ENCODE peak calls at places on chromosomes 13 and 19, in six cellular contexts. K, D, W, S, T and I are unnamed samples.

GRCh38 chr19:53466726-53467125 is 807 bp upstream of the ZNF813 start:
- DNase-seq in K (no peak), D (no peak), W (no peak), S (no peak), T (no peak), I (no peak)

GRCh38 chr13:50125556-50126377 is 110.5 kb downstream of the KCNRG start:
- DNase-seq in K (peak), D (peak), W (peak), S (peak), T (no peak), I (peak)

GRCh38 chr19:30664358-30665058 is 292.3 kb downstream of the ZNF536 start:
- DNase-seq in K (no peak), D (no peak), W (no peak), S (no peak), T (no peak), I (no peak)

GRCh38 chr13:22064854-22065646 is 394.2 kb downstream of the FGF9 start:
- DNase-seq in K (no peak), D (no peak), W (no peak), S (no peak), T (no peak), I (no peak)

GRCh38 chr13:73065665-73066350 is 7.0 kb downstream of the KLF5 start:
- DNase-seq in K (no peak), D (no peak), W (no peak), S (no peak), T (no peak), I (no peak)

GRCh38 chr13:29106651-29107050 is 286.5 kb downstream of the MTUS2 start:
- DNase-seq in K (no peak), D (no peak), W (no peak), S (no peak), T (no peak), I (no peak)

GRCh38 chr13:65600702-65601101 is 1629.4 kb downstream of the PCDH9 start:
- DNase-seq in K (no peak), D (no peak), W (no peak), S (no peak), T (no peak), I (no peak)

GRCh38 chr19:51712461-51713081 is 11.2 kb downstream of the HAS1 start:
- DNase-seq in K (no peak), D (peak), W (peak), S (no peak), T (no peak), I (peak)

GRCh38 chr13:112619730-112620639 is 32.0 kb upstream of the TUBGCP3 start:
- DNase-seq in K (no peak), D (no peak), W (no peak), S (no peak), T (no peak), I (no peak)